ENCODE peak calls at places on chromosomes 4 and X, in seven cellular contexts. One of them, this sample, is unnamed.

GRCh38 chr4:147987252-147987651 is 255.4 kb downstream of the ARHGAP10 start:
- DNase-seq in heart right ventricle: no peak
- DNase-seq in brain microvascular endothelial cell: no peak
- DNase-seq in naive thymus-derived CD4-positive, alpha-beta T cell: no peak
- DNase-seq in MM.1S: no peak
- DNase-seq in A549: no peak
- DNase-seq in right atrium auricular region: no peak
- DNase-seq in this sample: no peak

GRCh38 chrX:119989905-119990408 is 46.4 kb upstream of the NKAP start:
- DNase-seq in heart right ventricle: no peak
- DNase-seq in brain microvascular endothelial cell: no peak
- DNase-seq in naive thymus-derived CD4-positive, alpha-beta T cell: no peak
- DNase-seq in MM.1S: no peak
- DNase-seq in A549: no peak
- DNase-seq in right atrium auricular region: no peak
- DNase-seq in this sample: no peak

GRCh38 chrX:70033348-70033747 is 16.4 kb downstream of the AWAT2 start:
- DNase-seq in heart right ventricle: no peak
- DNase-seq in brain microvascular endothelial cell: peak; percentile 22
- DNase-seq in naive thymus-derived CD4-positive, alpha-beta T cell: no peak
- DNase-seq in MM.1S: no peak
- DNase-seq in A549: peak; percentile 40
- DNase-seq in right atrium auricular region: no peak
- DNase-seq in this sample: no peak

GRCh38 chr4:98467627-98468072 is 190.8 kb downstream of the TSPAN5 start:
- DNase-seq in heart right ventricle: peak; percentile 77
- DNase-seq in brain microvascular endothelial cell: peak; percentile 91
- DNase-seq in naive thymus-derived CD4-positive, alpha-beta T cell: peak; percentile 70
- DNase-seq in MM.1S: peak; percentile 89
- DNase-seq in A549: peak; percentile 86
- DNase-seq in right atrium auricular region: peak; percentile 85
- DNase-seq in this sample: peak; percentile 78

GRCh38 chr4:102169345-102169744 is 175.9 kb downstream of the SLC39A8 start:
- DNase-seq in heart right ventricle: no peak
- DNase-seq in brain microvascular endothelial cell: peak; percentile 5
- DNase-seq in naive thymus-derived CD4-positive, alpha-beta T cell: no peak
- DNase-seq in MM.1S: no peak
- DNase-seq in A549: peak; percentile 10
- DNase-seq in right atrium auricular region: no peak
- DNase-seq in this sample: no peak

GRCh38 chr4:2660596-2661211 is 95.4 kb downstream of the TNIP2 start:
- DNase-seq in heart right ventricle: no peak
- DNase-seq in brain microvascular endothelial cell: no peak
- DNase-seq in naive thymus-derived CD4-positive, alpha-beta T cell: no peak
- DNase-seq in MM.1S: no peak
- DNase-seq in A549: no peak
- DNase-seq in right atrium auricular region: no peak
- DNase-seq in this sample: no peak

GRCh38 chr4:84957509-84958420 is 8.7 kb downstream of the WDFY3 start:
- DNase-seq in heart right ventricle: no peak
- DNase-seq in brain microvascular endothelial cell: no peak
- DNase-seq in naive thymus-derived CD4-positive, alpha-beta T cell: no peak
- DNase-seq in MM.1S: no peak
- DNase-seq in A549: peak; percentile 44
- DNase-seq in right atrium auricular region: no peak
- DNase-seq in this sample: no peak

GRCh38 chr4:7811536-7812190 is 128.0 kb downstream of the AFAP1 start:
- DNase-seq in heart right ventricle: peak; percentile 70
- DNase-seq in brain microvascular endothelial cell: no peak
- DNase-seq in naive thymus-derived CD4-positive, alpha-beta T cell: no peak
- DNase-seq in MM.1S: no peak
- DNase-seq in A549: no peak
- DNase-seq in right atrium auricular region: peak; percentile 90
- DNase-seq in this sample: no peak

GRCh38 chr4:120948382-120948781 is 25.9 kb upstream of the PRDM5 start:
- DNase-seq in heart right ventricle: no peak
- DNase-seq in brain microvascular endothelial cell: no peak
- DNase-seq in naive thymus-derived CD4-positive, alpha-beta T cell: no peak
- DNase-seq in MM.1S: no peak
- DNase-seq in A549: no peak
- DNase-seq in right atrium auricular region: no peak
- DNase-seq in this sample: no peak

GRCh38 chr4:153291562-153291961 is 52.9 kb upstream of the MND1 start:
- DNase-seq in heart right ventricle: no peak
- DNase-seq in brain microvascular endothelial cell: no peak
- DNase-seq in naive thymus-derived CD4-positive, alpha-beta T cell: no peak
- DNase-seq in MM.1S: no peak
- DNase-seq in A549: no peak
- DNase-seq in right atrium auricular region: no peak
- DNase-seq in this sample: no peak

GRCh38 chr4:8859550-8860095 is 12.0 kb downstream of the HMX1 start:
- DNase-seq in heart right ventricle: no peak
- DNase-seq in brain microvascular endothelial cell: no peak
- DNase-seq in naive thymus-derived CD4-positive, alpha-beta T cell: no peak
- DNase-seq in MM.1S: no peak
- DNase-seq in A549: no peak
- DNase-seq in right atrium auricular region: no peak
- DNase-seq in this sample: no peak

GRCh38 chr4:102295153-102295862 is 50.0 kb downstream of the SLC39A8 start:
- DNase-seq in heart right ventricle: no peak
- DNase-seq in brain microvascular endothelial cell: no peak
- DNase-seq in naive thymus-derived CD4-positive, alpha-beta T cell: no peak
- DNase-seq in MM.1S: no peak
- DNase-seq in A549: no peak
- DNase-seq in right atrium auricular region: no peak
- DNase-seq in this sample: no peak

GRCh38 chr4:80011636-80012236 is 61.3 kb downstream of the ANTXR2 start:
- DNase-seq in heart right ventricle: no peak
- DNase-seq in brain microvascular endothelial cell: peak; percentile 81
- DNase-seq in naive thymus-derived CD4-positive, alpha-beta T cell: no peak
- DNase-seq in MM.1S: no peak
- DNase-seq in A549: no peak
- DNase-seq in right atrium auricular region: no peak
- DNase-seq in this sample: no peak

GRCh38 chr4:144289687-144290433 is 149.3 kb upstream of the GYPA start:
- DNase-seq in heart right ventricle: no peak
- DNase-seq in brain microvascular endothelial cell: no peak
- DNase-seq in naive thymus-derived CD4-positive, alpha-beta T cell: no peak
- DNase-seq in MM.1S: no peak
- DNase-seq in A549: no peak
- DNase-seq in right atrium auricular region: no peak
- DNase-seq in this sample: no peak

GRCh38 chr4:83328486-83328885 is 6.2 kb downstream of the HPSE start:
- DNase-seq in heart right ventricle: no peak
- DNase-seq in brain microvascular endothelial cell: no peak
- DNase-seq in naive thymus-derived CD4-positive, alpha-beta T cell: no peak
- DNase-seq in MM.1S: peak; percentile 48
- DNase-seq in A549: peak; percentile 12
- DNase-seq in right atrium auricular region: no peak
- DNase-seq in this sample: no peak

GRCh38 chr4:61783050-61783449 is 582.9 kb downstream of the ADGRL3 start:
- DNase-seq in heart right ventricle: no peak
- DNase-seq in brain microvascular endothelial cell: no peak
- DNase-seq in naive thymus-derived CD4-positive, alpha-beta T cell: no peak
- DNase-seq in MM.1S: no peak
- DNase-seq in A549: no peak
- DNase-seq in right atrium auricular region: no peak
- DNase-seq in this sample: no peak

GRCh38 chrX:136397001-136397400 is 90.7 kb upstream of the BRS3 start:
- DNase-seq in heart right ventricle: no peak
- DNase-seq in brain microvascular endothelial cell: no peak
- DNase-seq in naive thymus-derived CD4-positive, alpha-beta T cell: no peak
- DNase-seq in MM.1S: no peak
- DNase-seq in A549: peak; percentile 32
- DNase-seq in right atrium auricular region: no peak
- DNase-seq in this sample: no peak

GRCh38 chr4:145805490-145805889 is 125.5 kb downstream of the C4orf51 start:
- DNase-seq in heart right ventricle: peak; percentile 62
- DNase-seq in brain microvascular endothelial cell: peak; percentile 91
- DNase-seq in naive thymus-derived CD4-positive, alpha-beta T cell: no peak
- DNase-seq in MM.1S: no peak
- DNase-seq in A549: peak; percentile 16
- DNase-seq in right atrium auricular region: no peak
- DNase-seq in this sample: no peak

GRCh38 chrX:131762802-131763234 is 218.9 kb downstream of the OR13H1 start:
- DNase-seq in heart right ventricle: no peak
- DNase-seq in brain microvascular endothelial cell: peak; percentile 64
- DNase-seq in naive thymus-derived CD4-positive, alpha-beta T cell: peak; percentile 81
- DNase-seq in MM.1S: peak; percentile 86
- DNase-seq in A549: peak; percentile 87
- DNase-seq in right atrium auricular region: no peak
- DNase-seq in this sample: no peak

GRCh38 chr4:2083116-2083825 is 24.1 kb downstream of the NAT8L start:
- DNase-seq in heart right ventricle: no peak
- DNase-seq in brain microvascular endothelial cell: no peak
- DNase-seq in naive thymus-derived CD4-positive, alpha-beta T cell: no peak
- DNase-seq in MM.1S: no peak
- DNase-seq in A549: no peak
- DNase-seq in right atrium auricular region: no peak
- DNase-seq in this sample: no peak

GRCh38 chr4:118811008-118811764 is 24.7 kb downstream of the SEC24D start:
- DNase-seq in heart right ventricle: no peak
- DNase-seq in brain microvascular endothelial cell: no peak
- DNase-seq in naive thymus-derived CD4-positive, alpha-beta T cell: no peak
- DNase-seq in MM.1S: no peak
- DNase-seq in A549: no peak
- DNase-seq in right atrium auricular region: no peak
- DNase-seq in this sample: no peak

GRCh38 chr4:53489279-53489889 is 101.9 kb downstream of the LNX1 start:
- DNase-seq in heart right ventricle: no peak
- DNase-seq in brain microvascular endothelial cell: peak; percentile 68
- DNase-seq in naive thymus-derived CD4-positive, alpha-beta T cell: no peak
- DNase-seq in MM.1S: no peak
- DNase-seq in A549: peak; percentile 32
- DNase-seq in right atrium auricular region: no peak
- DNase-seq in this sample: no peak

GRCh38 chr4:1321946-1322650 is 24.9 kb upstream of the UVSSA start:
- DNase-seq in heart right ventricle: no peak
- DNase-seq in brain microvascular endothelial cell: no peak
- DNase-seq in naive thymus-derived CD4-positive, alpha-beta T cell: no peak
- DNase-seq in MM.1S: no peak
- DNase-seq in A549: no peak
- DNase-seq in right atrium auricular region: no peak
- DNase-seq in this sample: no peak

GRCh38 chr4:71266090-71266794 is 72.6 kb upstream of the SLC4A4 start:
- DNase-seq in heart right ventricle: no peak
- DNase-seq in brain microvascular endothelial cell: peak; percentile 79
- DNase-seq in naive thymus-derived CD4-positive, alpha-beta T cell: no peak
- DNase-seq in MM.1S: no peak
- DNase-seq in A549: no peak
- DNase-seq in right atrium auricular region: peak; percentile 69
- DNase-seq in this sample: no peak
- H3K4me3 ChIP-seq in heart right ventricle: no peak overlapping the region
- H3K4me3 ChIP-seq in brain microvascular endothelial cell: no peak overlapping the region
- H3K4me3 ChIP-seq in naive thymus-derived CD4-positive, alpha-beta T cell: no peak overlapping the region
- H3K4me3 ChIP-seq in MM.1S: no peak overlapping the region
- H3K4me3 ChIP-seq in A549: no peak overlapping the region
- H3K4me3 ChIP-seq in right atrium auricular region: no peak overlapping the region
- H3K4me3 ChIP-seq in this sample: no peak overlapping the region

GRCh38 chr4:186605261-186605865 is 50.0 kb upstream of the MTNR1A start:
- DNase-seq in heart right ventricle: no peak
- DNase-seq in brain microvascular endothelial cell: no peak
- DNase-seq in naive thymus-derived CD4-positive, alpha-beta T cell: no peak
- DNase-seq in MM.1S: no peak
- DNase-seq in A549: no peak
- DNase-seq in right atrium auricular region: no peak
- DNase-seq in this sample: no peak

GRCh38 chr4:186604124-186604627 is 48.8 kb upstream of the MTNR1A start:
- DNase-seq in heart right ventricle: no peak
- DNase-seq in brain microvascular endothelial cell: no peak
- DNase-seq in naive thymus-derived CD4-positive, alpha-beta T cell: no peak
- DNase-seq in MM.1S: no peak
- DNase-seq in A549: no peak
- DNase-seq in right atrium auricular region: no peak
- DNase-seq in this sample: no peak

GRCh38 chr4:186606593-186606992 is 51.2 kb upstream of the MTNR1A start:
- DNase-seq in heart right ventricle: no peak
- DNase-seq in brain microvascular endothelial cell: peak; percentile 60
- DNase-seq in naive thymus-derived CD4-positive, alpha-beta T cell: no peak
- DNase-seq in MM.1S: no peak
- DNase-seq in A549: peak; percentile 34
- DNase-seq in right atrium auricular region: no peak
- DNase-seq in this sample: no peak

GRCh38 chr4:186602978-186603377 is 47.6 kb upstream of the MTNR1A start:
- DNase-seq in heart right ventricle: no peak
- DNase-seq in brain microvascular endothelial cell: no peak
- DNase-seq in naive thymus-derived CD4-positive, alpha-beta T cell: no peak
- DNase-seq in MM.1S: no peak
- DNase-seq in A549: no peak
- DNase-seq in right atrium auricular region: no peak
- DNase-seq in this sample: no peak

DNA sequence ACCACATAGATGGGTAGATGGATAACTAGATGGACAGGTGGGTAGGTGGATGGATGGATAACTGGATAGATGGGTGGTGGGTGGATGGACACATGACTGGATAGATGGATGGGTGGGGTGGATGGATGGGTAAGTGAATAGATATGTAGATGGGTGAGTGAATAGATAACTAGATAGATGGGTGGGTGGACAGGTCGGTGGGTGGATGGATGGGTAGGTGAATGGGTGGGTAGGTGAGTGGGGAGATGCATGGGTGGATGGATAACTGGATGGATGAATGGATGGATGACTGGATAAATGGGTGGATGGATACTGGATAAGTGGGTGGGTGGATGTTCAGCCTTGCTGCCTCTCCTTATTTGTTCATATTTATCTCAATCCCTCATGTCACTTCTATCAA is 52.1 kb upstream of the MTNR1A start:
- DNase-seq in heart right ventricle: no peak
- DNase-seq in brain microvascular endothelial cell: no peak
- DNase-seq in naive thymus-derived CD4-positive, alpha-beta T cell: no peak
- DNase-seq in MM.1S: no peak
- DNase-seq in A549: no peak
- DNase-seq in right atrium auricular region: no peak
- DNase-seq in this sample: no peak
- H3K4me3 ChIP-seq in heart right ventricle: no peak overlapping the region
- H3K4me3 ChIP-seq in brain microvascular endothelial cell: no peak overlapping the region
- H3K4me3 ChIP-seq in naive thymus-derived CD4-positive, alpha-beta T cell: no peak overlapping the region
- H3K4me3 ChIP-seq in MM.1S: no peak overlapping the region
- H3K4me3 ChIP-seq in A549: no peak overlapping the region
- H3K4me3 ChIP-seq in right atrium auricular region: no peak overlapping the region
- H3K4me3 ChIP-seq in this sample: no peak overlapping the region

DNA sequence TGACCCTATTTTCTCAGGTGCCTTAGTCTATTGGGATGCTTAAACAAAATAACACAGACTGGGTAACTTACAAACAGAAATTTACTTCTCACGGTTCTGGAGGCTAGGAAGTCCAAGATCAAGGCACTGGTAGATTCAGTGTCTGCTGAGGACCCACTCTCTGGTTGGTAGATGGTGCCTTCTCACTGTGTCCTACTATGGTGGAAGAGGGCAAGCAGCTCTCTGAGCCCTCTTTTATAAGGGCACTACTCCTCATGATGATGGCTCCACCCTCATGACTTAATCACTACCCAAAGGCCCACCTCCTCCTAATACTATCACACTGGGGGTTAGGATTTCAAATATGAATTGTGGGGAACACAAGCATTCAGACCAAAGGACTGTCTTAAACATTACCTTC is 11.8 kb downstream of the SMIM14 start:
- DNase-seq in heart right ventricle: no peak
- DNase-seq in brain microvascular endothelial cell: no peak
- DNase-seq in naive thymus-derived CD4-positive, alpha-beta T cell: no peak
- DNase-seq in MM.1S: no peak
- DNase-seq in A549: no peak
- DNase-seq in right atrium auricular region: no peak
- DNase-seq in this sample: no peak
- H3K4me3 ChIP-seq in heart right ventricle: no peak overlapping the region
- H3K4me3 ChIP-seq in brain microvascular endothelial cell: no peak overlapping the region
- H3K4me3 ChIP-seq in naive thymus-derived CD4-positive, alpha-beta T cell: no peak overlapping the region
- H3K4me3 ChIP-seq in MM.1S: no peak overlapping the region
- H3K4me3 ChIP-seq in A549: no peak overlapping the region
- H3K4me3 ChIP-seq in right atrium auricular region: no peak overlapping the region
- H3K4me3 ChIP-seq in this sample: no peak overlapping the region

GRCh38 chrX:11424903-11425674 is 131.9 kb downstream of the AMELX start:
- DNase-seq in heart right ventricle: no peak
- DNase-seq in brain microvascular endothelial cell: no peak
- DNase-seq in naive thymus-derived CD4-positive, alpha-beta T cell: no peak
- DNase-seq in MM.1S: no peak
- DNase-seq in A549: no peak
- DNase-seq in right atrium auricular region: no peak
- DNase-seq in this sample: no peak
- H3K4me3 ChIP-seq in heart right ventricle: no peak overlapping the region
- H3K4me3 ChIP-seq in brain microvascular endothelial cell: no peak overlapping the region
- H3K4me3 ChIP-seq in naive thymus-derived CD4-positive, alpha-beta T cell: no peak overlapping the region
- H3K4me3 ChIP-seq in MM.1S: peak overlapping the region; percentile 77
- H3K4me3 ChIP-seq in A549: no peak overlapping the region
- H3K4me3 ChIP-seq in right atrium auricular region: no peak overlapping the region
- H3K4me3 ChIP-seq in this sample: no peak overlapping the region

This sample was measured in dorsolateral prefrontal cortex.